ENCODE peak calls at places on chromosomes 16 and 17, in four cellular contexts. Q is tibial nerve, P is BJ, L is IMR-90. A is an unnamed sample.
A peak's percentile ranks its signal among the peaks of the same experiment; 100 is the strongest.

GRCh38 chr17:48530887-48531272 is at the start of gene HOXB1:
- DNase-seq in Q (no peak), L (no peak), P (no peak), A (no peak)

GRCh38 chr16:88778541-88779065 is 6.4 kb downstream of the PIEZO1 start:
- DNase-seq in P (no peak), L (no peak), Q (no peak), A (no peak)

GRCh38 chr17:31529841-31530251 is 138.4 kb downstream of the RAB11FIP4 start:
- DNase-seq in L (no peak), Q (no peak), P (no peak), A (no peak)

GRCh38 chr17:79160980-79161621 is 86.5 kb downstream of the ENGASE start:
- DNase-seq in L (no peak), P (no peak), Q (no peak), A (no peak)

GRCh38 chr16:74064120-74064735 is 232.4 kb upstream of the PSMD7 start:
- DNase-seq in Q (no peak), P (no peak), L (peak; percentile 1), A (no peak)

GRCh38 chr16:55703003-55704001 is 47.5 kb downstream of the SLC6A2 start:
- DNase-seq in P (no peak), Q (peak; percentile 74), L (peak; percentile 68), A (peak; percentile 62)

GRCh38 chr17:75875940-75876189 is 2.5 kb downstream of the TRIM47 start:
- DNase-seq in Q (no peak), L (no peak), P (no peak), A (peak; percentile 92)

GRCh38 chr16:17568239-17568638 is 97.5 kb upstream of the XYLT1 start:
- DNase-seq in Q (no peak), P (no peak), L (no peak), A (no peak)

GRCh38 chr16:4257646-4258556 is 14.9 kb downstream of the TFAP4 start:
- DNase-seq in P (no peak), Q (no peak), L (no peak), A (no peak)

GRCh38 chr17:57902800-57903759 is 52.1 kb downstream of the CUEDC1 start:
- DNase-seq in Q (peak; percentile 69), L (peak; percentile 81), P (peak; percentile 68), A (peak; percentile 95)

GRCh38 chr17:1455291-1455747 is 713 bp downstream of the CRK start:
- DNase-seq in L (peak; percentile 67), P (no peak), Q (peak; percentile 43), A (peak; percentile 68)

GRCh38 chr16:51556694-51557327 is 405.7 kb upstream of the SALL1 start:
- DNase-seq in Q (peak; percentile 39), P (peak; percentile 92), L (peak; percentile 96), A (peak; percentile 92)

GRCh38 chr17:142102-142661 is 4.8 kb downstream of the SCGB1C2 start:
- DNase-seq in P (no peak), L (peak; percentile 9), Q (peak; percentile 3), A (peak; percentile 16)

DNA sequence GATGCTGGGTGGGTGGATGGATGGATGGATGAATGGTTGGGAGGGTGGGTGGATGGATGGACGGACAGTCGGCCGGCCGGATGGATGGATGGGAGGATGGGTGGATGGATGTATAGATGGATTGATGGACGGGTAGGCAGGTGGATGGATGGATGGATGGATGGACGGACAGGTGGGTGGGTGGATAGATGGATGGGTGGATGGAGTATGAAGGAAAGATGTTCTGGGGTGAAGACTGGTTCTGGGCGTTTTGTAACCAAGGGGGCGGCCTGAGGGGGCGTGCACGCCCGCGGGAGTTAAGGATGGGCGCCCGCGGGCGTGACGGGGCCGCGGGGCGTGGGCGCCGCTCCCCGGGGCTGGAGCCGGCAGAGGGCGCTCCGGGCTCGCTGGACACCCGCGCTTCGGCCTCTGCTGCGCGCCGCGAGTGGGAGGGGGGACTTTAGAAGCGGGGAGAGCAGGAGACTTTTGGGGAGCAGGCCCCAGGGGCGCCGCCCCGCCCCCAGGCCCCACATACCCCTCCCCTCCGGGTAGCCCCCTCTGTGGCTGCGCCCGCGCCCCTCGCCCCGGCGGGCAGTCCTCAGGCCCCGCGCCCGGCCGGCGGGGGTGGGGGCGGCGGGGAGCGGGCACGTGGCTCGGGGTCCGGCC is at the start of gene NECAB2:
- DNase-seq in Q (peak; percentile 23), L (peak; percentile 8), P (no peak), A (peak; percentile 23)
- TF ChIP-seq CTCF in Q (peak; percentile 46), L (peak; percentile 73), P (peak; percentile 51), A (peak; percentile 86)

GRCh38 chr17:27237890-27238289 is 56.0 kb upstream of the WSB1 start:
- DNase-seq in Q (no peak), L (no peak), P (no peak), A (no peak)
- TF ChIP-seq CTCF in Q (no peak), L (no peak), P (no peak), A (no peak)

GRCh38 chr16:29641561-29641960 is 21.5 kb upstream of the SPN start:
- DNase-seq in P (no peak), L (no peak), Q (no peak), A (no peak)
- TF ChIP-seq CTCF in P (no peak), L (no peak), Q (no peak), A (no peak)

GRCh38 chr17:52470553-52470952 is 312.0 kb upstream of the CA10 start:
- DNase-seq in L (no peak), P (no peak), Q (no peak), A (no peak)
- TF ChIP-seq CTCF in L (no peak), P (no peak), Q (no peak), A (no peak)

GRCh38 chr17:4365628-4366311 is 705 bp downstream of the UBE2G1 start:
- DNase-seq in L (no peak), P (no peak), Q (no peak), A (peak; percentile 24)

GRCh38 chr17:4368341-4368740 is 1.9 kb upstream of the UBE2G1 start:
- DNase-seq in P (no peak), Q (no peak), L (no peak), A (no peak)

GRCh38 chr17:4364622-4365041 is 1.8 kb downstream of the UBE2G1 start:
- DNase-seq in P (no peak), L (no peak), Q (no peak), A (no peak)

GRCh38 chr17:4365103-4365627 is 1.3 kb downstream of the UBE2G1 start:
- DNase-seq in Q (peak; percentile 84), P (peak; percentile 58), L (peak; percentile 88), A (peak; percentile 94)

DNA sequence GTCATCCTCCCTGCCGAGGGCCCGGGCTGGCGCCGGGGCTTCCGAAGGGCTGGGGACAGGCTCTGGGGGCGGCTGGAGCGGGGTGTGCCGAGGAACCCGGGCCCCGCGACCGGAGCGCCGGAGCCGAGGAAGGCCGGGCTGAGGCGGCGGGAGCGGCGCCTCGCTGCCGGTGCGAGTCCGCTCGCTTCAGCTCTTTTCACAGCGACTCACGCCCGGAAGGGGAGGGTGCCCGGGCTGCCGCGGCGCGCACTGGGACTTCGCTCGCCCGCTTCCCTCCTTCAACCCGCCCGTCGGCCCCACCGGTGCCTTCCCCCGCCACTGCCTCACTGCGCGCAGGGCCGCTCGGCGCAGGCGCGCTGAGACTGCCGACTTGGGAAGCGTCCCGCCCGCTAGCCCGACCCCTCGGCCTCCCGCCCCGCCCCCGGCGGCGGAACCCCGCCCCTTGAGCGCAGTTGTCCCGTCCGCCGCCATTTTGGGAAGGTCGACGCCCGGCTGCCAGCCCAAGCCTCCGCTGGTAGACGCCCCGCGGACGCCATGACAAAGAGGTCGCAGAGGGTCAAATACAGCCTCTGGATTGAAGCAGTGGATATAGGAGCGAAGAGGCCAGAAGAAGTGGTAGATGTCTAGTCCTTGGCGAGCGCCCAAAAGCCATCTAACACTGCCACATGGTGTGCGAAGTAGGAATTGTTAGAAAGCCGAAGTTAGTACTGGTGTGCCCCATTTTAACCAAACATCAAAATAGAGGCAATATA is at the start of gene UBE2G1:
- DNase-seq in P (peak; percentile 74), Q (peak; percentile 95), L (peak; percentile 95), A (peak; percentile 95)
- TF ChIP-seq CTCF in P (peak; percentile 32), Q (no peak), L (peak; percentile 12), A (peak; percentile 31)

GRCh38 chr17:42798011-42798382 is 507 bp downstream of the COA3 start:
- DNase-seq in Q (no peak), P (no peak), L (no peak), A (no peak)
- TF ChIP-seq CTCF in Q (no peak), P (no peak), L (no peak), A (no peak)

GRCh38 chr16:81496742-81497141 is 52.1 kb downstream of the CMIP start:
- DNase-seq in L (no peak), P (no peak), Q (no peak), A (no peak)

GRCh38 chr16:81494434-81494806 is 49.8 kb downstream of the CMIP start:
- DNase-seq in Q (no peak), P (no peak), L (no peak), A (no peak)

GRCh38 chr16:81494888-81495287 is 50.3 kb downstream of the CMIP start:
- DNase-seq in Q (no peak), L (no peak), P (no peak), A (no peak)

GRCh38 chr16:81493755-81494433 is 49.3 kb downstream of the CMIP start:
- DNase-seq in Q (no peak), L (peak; percentile 94), P (peak; percentile 69), A (peak; percentile 89)

GRCh38 chr16:81495321-81496234 is 51.0 kb downstream of the CMIP start:
- DNase-seq in P (no peak), Q (no peak), L (no peak), A (no peak)
- TF ChIP-seq CTCF in P (no peak), Q (no peak), L (no peak), A (no peak)

GRCh38 chr16:70437582-70438324 is 1.1 kb downstream of the ST3GAL2 start:
- DNase-seq in L (peak; percentile 69), P (no peak), Q (no peak), A (peak; percentile 29)

GRCh38 chr16:70438325-70438982 is 446 bp downstream of the ST3GAL2 start:
- DNase-seq in L (no peak), Q (no peak), P (no peak), A (no peak)

GRCh38 chr16:70441406-70441990 is 2.6 kb upstream of the ST3GAL2 start:
- DNase-seq in L (no peak), Q (no peak), P (no peak), A (no peak)

GRCh38 chr16:70437017-70437581 is 1.8 kb downstream of the ST3GAL2 start:
- DNase-seq in P (peak; percentile 82), Q (no peak), L (peak; percentile 94), A (peak; percentile 25)

DNA sequence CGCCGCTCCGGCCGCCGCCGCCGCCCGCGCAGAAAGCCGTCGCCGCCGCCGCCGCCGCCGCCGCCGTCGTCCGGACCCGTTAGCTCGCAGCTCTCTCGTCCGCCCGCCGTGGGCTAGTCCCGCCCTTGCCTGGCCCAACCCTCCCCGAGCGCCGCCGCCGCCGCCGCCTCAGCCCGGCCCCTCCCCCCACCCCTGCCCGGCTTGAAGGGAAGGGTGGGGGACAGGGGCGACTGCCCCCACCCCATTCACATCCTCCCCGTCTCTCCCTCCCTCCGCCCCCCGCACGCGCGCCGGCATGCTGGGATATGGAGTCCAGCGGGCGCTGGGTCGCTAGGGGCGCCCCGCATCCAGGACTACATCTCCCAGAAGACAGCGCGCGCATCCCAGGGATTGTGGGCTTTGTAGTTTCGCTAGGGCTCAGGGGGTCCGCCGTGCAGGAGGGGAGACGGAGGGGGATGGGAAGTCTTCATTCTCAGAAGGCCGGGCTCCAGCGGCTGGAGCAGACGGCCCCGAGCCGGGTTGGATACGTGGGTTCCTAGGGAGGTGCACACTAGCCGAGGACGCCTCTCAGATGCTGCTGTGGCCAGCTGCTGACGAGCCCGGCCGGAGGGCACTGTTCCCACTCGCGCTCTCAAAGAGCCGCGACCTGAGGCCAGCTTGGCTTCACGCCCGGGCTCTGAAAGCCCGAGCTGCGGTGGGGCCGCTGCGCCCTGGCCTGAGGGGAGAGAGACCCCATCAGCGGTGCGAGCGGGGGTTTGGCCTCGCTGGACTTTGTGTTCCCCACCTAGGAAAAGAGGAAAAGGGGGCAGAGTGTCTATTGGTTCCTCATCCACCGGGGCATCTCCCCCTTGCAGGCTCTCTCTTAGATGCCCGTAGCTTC is at the start of gene ST3GAL2:
- DNase-seq in P (peak; percentile 63), Q (peak; percentile 94), L (peak; percentile 89), A (peak; percentile 94)
- TF ChIP-seq CTCF in P (peak; percentile 32), Q (no peak), L (no peak), A (peak; percentile 5)

GRCh38 chr17:50550661-50551432 is 3.9 kb downstream of the SPATA20 start:
- DNase-seq in P (no peak), Q (peak; percentile 68), L (peak; percentile 85), A (peak; percentile 64)
- TF ChIP-seq CTCF in P (peak; percentile 93), Q (peak; percentile 55), L (peak; percentile 96), A (peak; percentile 54)